ENCODE peak calls at places on chromosome 1, in nine cellular contexts. One of them, this sample, is unnamed. For H3K9me3, the result is how much of the 10 kb centered on the place peaks cover.

GRCh38 chr1:53639251-53639721 is 99.7 kb downstream of the GLIS1 start:
- DNase-seq in left ventricle myocardium inferior: no peak
- DNase-seq in lower lobe of right lung: no peak
- DNase-seq in astrocyte: peak
- DNase-seq in IMR-90: peak
- DNase-seq in endodermal cell: peak
- DNase-seq in heart left ventricle: no peak
- DNase-seq in uterus: peak
- DNase-seq in colonic mucosa: no peak
- DNase-seq in this sample: peak

GRCh38 chr1:209749660-209750059 is 6.2 kb upstream of the TRAF3IP3 start:
- DNase-seq in colonic mucosa: no peak
- DNase-seq in uterus: no peak
- DNase-seq in lower lobe of right lung: no peak
- DNase-seq in heart left ventricle: no peak
- DNase-seq in IMR-90: no peak
- DNase-seq in astrocyte: no peak
- DNase-seq in endodermal cell: no peak
- DNase-seq in left ventricle myocardium inferior: no peak
- DNase-seq in this sample: no peak

GRCh38 chr1:36448530-36449051 is 1.7 kb downstream of the OSCP1 start:
- DNase-seq in uterus: no peak
- DNase-seq in colonic mucosa: no peak
- DNase-seq in left ventricle myocardium inferior: no peak
- DNase-seq in endodermal cell: no peak
- DNase-seq in lower lobe of right lung: no peak
- DNase-seq in heart left ventricle: no peak
- DNase-seq in astrocyte: no peak
- DNase-seq in IMR-90: no peak
- DNase-seq in this sample: peak

GRCh38 chr1:85582687-85583354 is 2.3 kb downstream of the CCN1 start:
- DNase-seq in IMR-90: peak
- DNase-seq in left ventricle myocardium inferior: no peak
- DNase-seq in endodermal cell: peak
- DNase-seq in uterus: peak
- DNase-seq in lower lobe of right lung: no peak
- DNase-seq in heart left ventricle: no peak
- DNase-seq in colonic mucosa: no peak
- DNase-seq in astrocyte: no peak
- DNase-seq in this sample: no peak

GRCh38 chr1:9792156-9793042 is 31.4 kb downstream of the CLSTN1 start:
- DNase-seq in heart left ventricle: no peak
- DNase-seq in uterus: no peak
- DNase-seq in IMR-90: peak
- DNase-seq in endodermal cell: peak
- DNase-seq in astrocyte: peak
- DNase-seq in lower lobe of right lung: no peak
- DNase-seq in left ventricle myocardium inferior: no peak
- DNase-seq in colonic mucosa: no peak
- DNase-seq in this sample: no peak

GRCh38 chr1:23720256-23720995 is 22.8 kb upstream of the ELOA start:
- DNase-seq in lower lobe of right lung: no peak
- DNase-seq in left ventricle myocardium inferior: no peak
- DNase-seq in astrocyte: no peak
- DNase-seq in heart left ventricle: no peak
- DNase-seq in endodermal cell: no peak
- DNase-seq in IMR-90: peak
- DNase-seq in uterus: no peak
- DNase-seq in colonic mucosa: no peak
- DNase-seq in this sample: no peak

GRCh38 chr1:215421772-215422171 is 145.3 kb upstream of the KCTD3 start:
- DNase-seq in astrocyte: no peak
- DNase-seq in left ventricle myocardium inferior: no peak
- DNase-seq in IMR-90: no peak
- DNase-seq in endodermal cell: no peak
- DNase-seq in heart left ventricle: no peak
- DNase-seq in uterus: no peak
- DNase-seq in lower lobe of right lung: no peak
- DNase-seq in colonic mucosa: no peak
- DNase-seq in this sample: no peak

GRCh38 chr1:234972411-234973191 is 156.0 kb downstream of the TOMM20 start:
- DNase-seq in IMR-90: no peak
- DNase-seq in left ventricle myocardium inferior: no peak
- DNase-seq in uterus: peak
- DNase-seq in lower lobe of right lung: no peak
- DNase-seq in heart left ventricle: no peak
- DNase-seq in astrocyte: peak
- DNase-seq in colonic mucosa: peak
- DNase-seq in endodermal cell: peak
- DNase-seq in this sample: no peak

GRCh38 chr1:45630429-45630828 is 6.6 kb upstream of the CCDC17 start:
- DNase-seq in astrocyte: no peak
- DNase-seq in colonic mucosa: no peak
- DNase-seq in IMR-90: no peak
- DNase-seq in uterus: no peak
- DNase-seq in heart left ventricle: no peak
- DNase-seq in endodermal cell: no peak
- DNase-seq in left ventricle myocardium inferior: no peak
- DNase-seq in lower lobe of right lung: no peak
- DNase-seq in this sample: no peak

GRCh38 chr1:180842052-180842451 is 70.6 kb upstream of the KIAA1614 start:
- DNase-seq in left ventricle myocardium inferior: no peak
- DNase-seq in endodermal cell: no peak
- DNase-seq in colonic mucosa: no peak
- DNase-seq in astrocyte: peak
- DNase-seq in heart left ventricle: no peak
- DNase-seq in uterus: no peak
- DNase-seq in IMR-90: peak
- DNase-seq in lower lobe of right lung: no peak
- DNase-seq in this sample: no peak

GRCh38 chr1:1431845-1432565 is 3.5 kb upstream of the VWA1 start:
- DNase-seq in IMR-90: no peak
- DNase-seq in uterus: peak
- DNase-seq in endodermal cell: peak
- DNase-seq in heart left ventricle: peak
- DNase-seq in astrocyte: no peak
- DNase-seq in left ventricle myocardium inferior: peak
- DNase-seq in colonic mucosa: peak
- DNase-seq in lower lobe of right lung: peak
- DNase-seq in this sample: peak

GRCh38 chr1:40532844-40533424 is 1.5 kb downstream of the ZNF684 start:
- DNase-seq in colonic mucosa: peak
- DNase-seq in heart left ventricle: no peak
- DNase-seq in astrocyte: peak
- DNase-seq in lower lobe of right lung: no peak
- DNase-seq in endodermal cell: peak
- DNase-seq in left ventricle myocardium inferior: no peak
- DNase-seq in uterus: no peak
- DNase-seq in IMR-90: peak
- DNase-seq in this sample: peak

DNA sequence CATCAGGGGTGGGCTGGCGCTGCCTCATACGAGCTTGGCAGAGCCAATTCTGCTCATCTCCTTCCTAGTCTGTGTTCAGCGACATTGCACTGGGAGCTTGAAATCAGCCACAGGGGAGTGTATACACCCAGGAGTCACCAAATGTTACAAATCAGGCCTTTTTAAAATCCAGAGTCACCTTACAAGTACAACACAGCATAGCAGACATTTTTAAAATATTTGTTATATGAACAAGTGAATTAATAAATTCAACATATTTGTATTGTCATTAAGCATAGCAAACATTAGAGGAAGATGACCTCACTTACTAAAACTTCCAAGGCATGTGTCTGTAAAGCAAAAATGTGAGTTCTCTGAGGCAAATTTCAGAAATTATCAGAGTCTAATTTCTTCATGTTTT is 210.0 kb downstream of the HLX start:
- DNase-seq in endodermal cell: no peak
- DNase-seq in IMR-90: peak
- DNase-seq in uterus: no peak
- DNase-seq in left ventricle myocardium inferior: no peak
- DNase-seq in heart left ventricle: no peak
- DNase-seq in astrocyte: peak
- DNase-seq in lower lobe of right lung: no peak
- DNase-seq in colonic mucosa: no peak
- DNase-seq in this sample: no peak
- TF ChIP-seq CTCF in endodermal cell: no peak
- TF ChIP-seq CTCF in IMR-90: no peak
- TF ChIP-seq CTCF in uterus: no peak
- TF ChIP-seq CTCF in left ventricle myocardium inferior: no peak
- TF ChIP-seq CTCF in heart left ventricle: no peak
- TF ChIP-seq CTCF in astrocyte: no peak
- TF ChIP-seq CTCF in lower lobe of right lung: no peak
- TF ChIP-seq CTCF in colonic mucosa: no peak
- TF ChIP-seq CTCF in this sample: no peak

DNA sequence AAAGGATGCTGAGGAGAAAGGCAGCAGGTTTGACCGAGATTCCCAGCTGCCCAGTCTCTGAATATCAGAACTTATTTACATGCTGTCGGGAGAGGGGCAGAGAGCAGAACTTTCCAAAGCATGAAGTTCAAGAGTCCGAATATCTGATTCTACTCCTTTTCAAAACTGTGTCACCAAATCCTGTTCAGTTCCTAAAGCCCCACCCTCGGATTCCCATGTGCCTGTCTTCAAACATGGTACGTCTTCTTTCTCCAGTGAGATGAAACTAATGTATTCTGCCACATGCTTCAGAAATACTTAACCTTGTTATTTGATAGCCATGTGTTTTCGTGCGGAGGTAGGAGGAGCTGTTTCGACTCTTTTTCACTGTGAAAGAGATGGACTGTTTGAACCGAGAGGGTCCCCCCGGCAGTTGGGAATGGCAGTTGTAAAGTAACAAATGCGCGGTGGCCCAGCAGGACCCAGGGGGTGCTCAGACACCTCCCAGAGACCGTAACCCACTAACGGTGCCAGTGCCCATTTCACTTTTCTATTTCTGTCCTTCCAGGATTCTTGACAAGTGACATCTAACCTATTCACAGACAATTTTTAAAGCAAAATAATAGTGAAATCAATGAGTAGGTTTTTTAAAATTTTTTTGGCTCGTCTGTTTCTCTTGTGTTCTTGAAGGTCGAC is 67.1 kb downstream of the ZBTB18 start:
- DNase-seq in astrocyte: no peak
- DNase-seq in colonic mucosa: no peak
- DNase-seq in endodermal cell: no peak
- DNase-seq in uterus: no peak
- DNase-seq in lower lobe of right lung: no peak
- DNase-seq in left ventricle myocardium inferior: no peak
- DNase-seq in heart left ventricle: no peak
- DNase-seq in IMR-90: no peak
- DNase-seq in this sample: no peak
- H3K4me3 ChIP-seq in astrocyte: no peak
- H3K4me3 ChIP-seq in colonic mucosa: no peak
- H3K4me3 ChIP-seq in endodermal cell: no peak
- H3K4me3 ChIP-seq in uterus: no peak
- H3K4me3 ChIP-seq in lower lobe of right lung: no peak
- H3K4me3 ChIP-seq in left ventricle myocardium inferior: no peak
- H3K4me3 ChIP-seq in heart left ventricle: no peak
- H3K4me3 ChIP-seq in IMR-90: no peak
- H3K4me3 ChIP-seq in this sample: no peak

GRCh38 chr1:208090776-208091291 is 153.3 kb downstream of the PLXNA2 start:
- DNase-seq in uterus: no peak
- DNase-seq in endodermal cell: no peak
- DNase-seq in lower lobe of right lung: no peak
- DNase-seq in astrocyte: no peak
- DNase-seq in colonic mucosa: no peak
- DNase-seq in IMR-90: no peak
- DNase-seq in heart left ventricle: no peak
- DNase-seq in left ventricle myocardium inferior: no peak
- DNase-seq in this sample: no peak
- H3K9me3 ChIP-seq in uterus: under half
- H3K9me3 ChIP-seq in endodermal cell: under half
- H3K9me3 ChIP-seq in lower lobe of right lung: under half
- H3K9me3 ChIP-seq in astrocyte: under half
- H3K9me3 ChIP-seq in colonic mucosa: under half
- H3K9me3 ChIP-seq in IMR-90: under half
- H3K9me3 ChIP-seq in heart left ventricle: under half
- H3K9me3 ChIP-seq in left ventricle myocardium inferior: under half
- H3K9me3 ChIP-seq in this sample: under half

GRCh38 chr1:239388578-239388977 is 2.2 kb downstream of the CHRM3 start:
- DNase-seq in colonic mucosa: no peak
- DNase-seq in heart left ventricle: no peak
- DNase-seq in astrocyte: no peak
- DNase-seq in endodermal cell: no peak
- DNase-seq in lower lobe of right lung: no peak
- DNase-seq in IMR-90: no peak
- DNase-seq in left ventricle myocardium inferior: no peak
- DNase-seq in uterus: no peak
- DNase-seq in this sample: no peak

GRCh38 chr1:239387304-239388231 is 1.2 kb downstream of the CHRM3 start:
- DNase-seq in colonic mucosa: peak
- DNase-seq in lower lobe of right lung: peak
- DNase-seq in IMR-90: no peak
- DNase-seq in astrocyte: no peak
- DNase-seq in uterus: no peak
- DNase-seq in heart left ventricle: no peak
- DNase-seq in left ventricle myocardium inferior: no peak
- DNase-seq in endodermal cell: peak
- DNase-seq in this sample: peak

GRCh38 chr1:239383714-239384113 is 2.7 kb upstream of the CHRM3 start:
- DNase-seq in uterus: no peak
- DNase-seq in endodermal cell: no peak
- DNase-seq in astrocyte: no peak
- DNase-seq in left ventricle myocardium inferior: no peak
- DNase-seq in lower lobe of right lung: no peak
- DNase-seq in IMR-90: no peak
- DNase-seq in colonic mucosa: no peak
- DNase-seq in heart left ventricle: no peak
- DNase-seq in this sample: no peak

GRCh38 chr1:239389703-239390102 is 3.3 kb downstream of the CHRM3 start:
- DNase-seq in endodermal cell: no peak
- DNase-seq in uterus: no peak
- DNase-seq in left ventricle myocardium inferior: no peak
- DNase-seq in heart left ventricle: no peak
- DNase-seq in astrocyte: no peak
- DNase-seq in lower lobe of right lung: no peak
- DNase-seq in colonic mucosa: no peak
- DNase-seq in IMR-90: no peak
- DNase-seq in this sample: no peak

DNA sequence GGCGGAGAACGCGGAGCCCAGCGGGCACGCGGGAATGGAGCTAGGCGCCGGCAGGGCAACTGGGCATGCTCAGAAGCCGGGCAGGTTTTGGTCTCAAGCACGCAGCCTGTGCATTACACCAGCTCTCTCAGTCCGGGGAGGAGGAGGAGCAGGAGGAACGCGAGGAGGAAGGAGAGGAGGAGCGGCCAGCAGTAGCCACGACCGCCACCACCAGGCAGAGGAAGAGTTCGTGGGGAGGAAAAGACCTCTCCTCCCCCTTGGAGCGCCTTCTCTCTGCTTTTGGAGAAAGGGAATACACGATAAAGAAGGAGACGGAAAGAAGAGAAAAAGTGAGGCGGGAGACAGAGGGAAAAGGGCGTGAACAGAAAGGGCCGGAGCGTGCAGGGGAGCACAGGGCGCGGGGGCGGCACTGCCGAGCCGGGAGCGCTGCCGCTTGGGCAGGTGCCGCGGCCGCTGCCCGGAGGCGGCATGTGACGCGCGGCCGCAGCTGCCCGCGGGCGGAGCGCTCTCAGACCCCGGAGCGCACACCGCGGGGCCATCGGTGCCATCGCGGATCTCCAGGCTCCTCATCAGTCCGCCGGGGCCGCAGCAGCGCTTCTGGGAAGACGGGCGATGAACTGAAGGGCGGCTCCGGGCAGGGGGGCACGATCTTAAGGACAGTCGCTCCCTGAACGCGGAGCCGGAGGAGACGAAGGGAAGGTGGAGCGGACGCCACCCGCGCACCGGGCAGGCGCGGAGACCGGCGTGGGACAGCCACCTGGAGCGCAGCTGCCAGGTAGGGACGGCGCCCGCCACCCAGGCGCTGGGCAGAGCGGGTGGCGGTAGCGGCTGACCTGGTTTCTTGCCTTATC is at the start of gene CHRM3:
- DNase-seq in left ventricle myocardium inferior: no peak
- DNase-seq in colonic mucosa: peak
- DNase-seq in endodermal cell: peak
- DNase-seq in lower lobe of right lung: peak
- DNase-seq in astrocyte: peak
- DNase-seq in uterus: peak
- DNase-seq in IMR-90: no peak
- DNase-seq in heart left ventricle: peak
- DNase-seq in this sample: peak
- TF ChIP-seq CTCF in left ventricle myocardium inferior: no peak
- TF ChIP-seq CTCF in colonic mucosa: no peak
- TF ChIP-seq CTCF in endodermal cell: peak
- TF ChIP-seq CTCF in lower lobe of right lung: no peak
- TF ChIP-seq CTCF in astrocyte: no peak
- TF ChIP-seq CTCF in uterus: no peak
- TF ChIP-seq CTCF in IMR-90: no peak
- TF ChIP-seq CTCF in heart left ventricle: no peak
- TF ChIP-seq CTCF in this sample: peak